ENCODE peak calls at places on chromosomes 7 and 10, in four cellular contexts. J is ELF-1; Z is occipital lobe; P is activated T-helper 1 cell treated with anti-CD3 and anti-CD28 coated beads, Interleukin-12 subunit alpha, Interleukin-12 subunit beta, Interleukin-2, Interleukin-4 antibody, amounts not matched to agents 30 ng/mL and 10 ng/mL and 1 ng/mL, durations not matched to agents 14 hours and 24 hours and 36 hours. S is an unnamed sample.

GRCh38 chr7:111011500-111011899 is 79.4 kb upstream of the LRRN3 start:
- DNase-seq in J (no peak), Z (no peak), P (no peak), S (no peak)

GRCh38 chr7:18829101-18829486 is 288.3 kb downstream of the TWIST1 start:
- DNase-seq in J (no peak), Z (no peak), P (no peak), S (no peak)

GRCh38 chr10:20415684-20416083 is 481.4 kb downstream of the NEBL start:
- DNase-seq in J (no peak), Z (no peak), P (no peak), S (no peak)

GRCh38 chr10:13206546-13207443 is 27.4 kb downstream of the UCMA start:
- DNase-seq in J (no peak), Z (no peak), P (no peak), S (no peak)

GRCh38 chr10:33901166-33901565 is 566.7 kb upstream of the NRP1 start:
- DNase-seq in J (no peak), Z (no peak), P (no peak), S (no peak)

GRCh38 chr10:98088186-98088971 is 46.1 kb upstream of the R3HCC1L start:
- DNase-seq in J (no peak), Z (no peak), P (no peak), S (no peak)

GRCh38 chr7:151315038-151315655 is 26.5 kb upstream of the NUB1 start:
- DNase-seq in J (peak), Z (peak), P (peak), S (peak)

GRCh38 chr7:106775552-106775936 is 89.5 kb upstream of the PIK3CG start:
- DNase-seq in J (no peak), Z (no peak), P (no peak), S (no peak)

GRCh38 chr10:16891375-16892313 is 74.4 kb upstream of the RSU1 start:
- DNase-seq in J (peak), Z (no peak), P (no peak), S (peak)

GRCh38 chr10:125857185-125857760 is 23.8 kb downstream of the DHX32 start:
- DNase-seq in J (peak), Z (no peak), P (no peak), S (no peak)

GRCh38 chr7:84291756-84292155 is 97.2 kb upstream of the SEMA3A start:
- DNase-seq in J (peak), Z (no peak), P (no peak), S (no peak)

GRCh38 chr7:369476-369980 is 79.6 kb downstream of the FOXL3 start:
- DNase-seq in J (no peak), Z (no peak), P (no peak), S (no peak)

GRCh38 chr7:66950763-66951162 is 29.7 kb downstream of the TMEM248 start:
- DNase-seq in J (no peak), Z (peak), P (no peak), S (no peak)

GRCh38 chr10:117322258-117322657 is 53.0 kb downstream of the PDZD8 start:
- DNase-seq in J (no peak), Z (no peak), P (no peak), S (no peak)

GRCh38 chr10:43861966-43862751 is 213.5 kb upstream of the ZNF32 start:
- DNase-seq in J (no peak), Z (no peak), P (no peak), S (no peak)

GRCh38 chr10:7483848-7484247 is 73.0 kb upstream of the SFMBT2 start:
- DNase-seq in J (no peak), Z (no peak), P (no peak), S (no peak)

GRCh38 chr7:2651847-2652735 is 20.3 kb downstream of the TTYH3 start:
- DNase-seq in J (no peak), Z (no peak), P (no peak), S (no peak)

GRCh38 chr7:37927739-37928444 is 7.5 kb downstream of the EPDR1 start:
- DNase-seq in J (no peak), Z (no peak), P (no peak), S (no peak)

GRCh38 chr7:142503036-142503435 is 245.2 kb upstream of the PRSS58 start:
- DNase-seq in J (no peak), Z (no peak), P (no peak), S (no peak)

GRCh38 chr10:83963446-83963845 is 175.9 kb upstream of the GHITM start:
- DNase-seq in J (no peak), Z (no peak), P (no peak), S (no peak)

GRCh38 chr10:21203473-21204107 is 306.5 kb upstream of the NEBL start:
- DNase-seq in J (no peak), Z (no peak), P (no peak), S (no peak)

GRCh38 chr10:120950103-120950561 is 99.0 kb downstream of the WDR11 start:
- DNase-seq in J (peak), Z (no peak), P (no peak), S (peak)

GRCh38 chr7:26534649-26535482 is 243.2 kb downstream of the SNX10 start:
- DNase-seq in J (no peak), Z (no peak), P (no peak), S (no peak)

GRCh38 chr7:18771834-18772566 is 276.5 kb downstream of the HDAC9 start:
- DNase-seq in J (no peak), Z (no peak), P (no peak), S (no peak)

GRCh38 chr7:98467570-98468312 is 66.9 kb upstream of the BAIAP2L1 start:
- DNase-seq in J (no peak), Z (no peak), P (no peak), S (no peak)

GRCh38 chr7:43465581-43466554 is 117.0 kb upstream of the STK17A start:
- DNase-seq in J (no peak), Z (no peak), P (no peak), S (no peak)

GRCh38 chr7:82319674-82320118 is 123.9 kb downstream of the CACNA2D1 start:
- DNase-seq in J (peak), Z (peak), P (no peak), S (no peak)

GRCh38 chr7:43303740-43304241 is 191.3 kb downstream of the HECW1 start:
- DNase-seq in J (no peak), Z (peak), P (no peak), S (no peak)

GRCh38 chr7:50209461-50210161 is 94.9 kb upstream of the IKZF1 start:
- DNase-seq in J (no peak), Z (no peak), P (no peak), S (no peak)

GRCh38 chr7:80637453-80637852 is 989 bp upstream of the CD36 start:
- DNase-seq in J (no peak), Z (no peak), P (no peak), S (no peak)

GRCh38 chr7:134212576-134213546 is 85.7 kb downstream of the LRGUK start:
- DNase-seq in J (no peak), Z (no peak), P (no peak), S (no peak)

S was measured in H9.